ENCODE peak calls at places on chromosomes 3 and 15, in seven cellular contexts. One of them, this sample, is unnamed.

GRCh38 chr15:79337591-79337990 is 26.7 kb downstream of the TMED3 start:
- DNase-seq in GM12865: no peak
- DNase-seq in NCI-H1105: no peak
- DNase-seq in cardiac muscle cell: no peak
- DNase-seq in colonic mucosa: no peak
- DNase-seq in AG09309: no peak
- DNase-seq in HuH-7.5: no peak
- DNase-seq in this sample: no peak

GRCh38 chr15:99169769-99170311 is 65.0 kb downstream of the SYNM start:
- DNase-seq in GM12865: no peak
- DNase-seq in NCI-H1105: no peak
- DNase-seq in cardiac muscle cell: peak
- DNase-seq in colonic mucosa: no peak
- DNase-seq in AG09309: no peak
- DNase-seq in HuH-7.5: no peak
- DNase-seq in this sample: no peak

GRCh38 chr3:153552887-153553604 is 391.0 kb downstream of the RAP2B start:
- DNase-seq in GM12865: no peak
- DNase-seq in NCI-H1105: no peak
- DNase-seq in cardiac muscle cell: no peak
- DNase-seq in colonic mucosa: no peak
- DNase-seq in AG09309: no peak
- DNase-seq in HuH-7.5: no peak
- DNase-seq in this sample: no peak

GRCh38 chr15:84611631-84612030 is 10.8 kb downstream of the ZSCAN2 start:
- DNase-seq in GM12865: no peak
- DNase-seq in NCI-H1105: no peak
- DNase-seq in cardiac muscle cell: no peak
- DNase-seq in colonic mucosa: no peak
- DNase-seq in AG09309: no peak
- DNase-seq in HuH-7.5: no peak
- DNase-seq in this sample: no peak

GRCh38 chr3:3109407-3110298 is 521 bp downstream of the IL5RA start:
- DNase-seq in GM12865: peak
- DNase-seq in NCI-H1105: no peak
- DNase-seq in cardiac muscle cell: peak
- DNase-seq in colonic mucosa: no peak
- DNase-seq in AG09309: no peak
- DNase-seq in HuH-7.5: no peak
- DNase-seq in this sample: no peak

GRCh38 chr3:43932921-43933320 is 242.2 kb downstream of the ABHD5 start:
- DNase-seq in GM12865: no peak
- DNase-seq in NCI-H1105: no peak
- DNase-seq in cardiac muscle cell: peak
- DNase-seq in colonic mucosa: no peak
- DNase-seq in AG09309: peak
- DNase-seq in HuH-7.5: no peak
- DNase-seq in this sample: no peak

GRCh38 chr3:78322780-78323179 is 1282.9 kb downstream of the ROBO2 start:
- DNase-seq in GM12865: peak
- DNase-seq in NCI-H1105: no peak
- DNase-seq in cardiac muscle cell: no peak
- DNase-seq in colonic mucosa: no peak
- DNase-seq in AG09309: no peak
- DNase-seq in HuH-7.5: no peak
- DNase-seq in this sample: no peak

GRCh38 chr3:161854232-161854771 is 357.7 kb downstream of the OTOL1 start:
- DNase-seq in GM12865: peak
- DNase-seq in NCI-H1105: no peak
- DNase-seq in cardiac muscle cell: peak
- DNase-seq in colonic mucosa: peak
- DNase-seq in AG09309: peak
- DNase-seq in HuH-7.5: no peak
- DNase-seq in this sample: peak

GRCh38 chr3:194253270-194253669 is 97.9 kb downstream of the CPN2 start:
- DNase-seq in GM12865: no peak
- DNase-seq in NCI-H1105: no peak
- DNase-seq in cardiac muscle cell: no peak
- DNase-seq in colonic mucosa: no peak
- DNase-seq in AG09309: no peak
- DNase-seq in HuH-7.5: no peak
- DNase-seq in this sample: no peak

GRCh38 chr3:53269888-53270880 is 14.4 kb upstream of the TKT start:
- DNase-seq in GM12865: peak
- DNase-seq in NCI-H1105: peak
- DNase-seq in cardiac muscle cell: peak
- DNase-seq in colonic mucosa: peak
- DNase-seq in AG09309: peak
- DNase-seq in HuH-7.5: peak
- DNase-seq in this sample: peak

GRCh38 chr3:112327371-112327951 is 5.5 kb upstream of the CD200 start:
- DNase-seq in GM12865: peak
- DNase-seq in NCI-H1105: peak
- DNase-seq in cardiac muscle cell: peak
- DNase-seq in colonic mucosa: peak
- DNase-seq in AG09309: peak
- DNase-seq in HuH-7.5: no peak
- DNase-seq in this sample: no peak

GRCh38 chr3:129834580-129834979 is 58.9 kb downstream of the TMCC1 start:
- DNase-seq in GM12865: no peak
- DNase-seq in NCI-H1105: no peak
- DNase-seq in cardiac muscle cell: peak
- DNase-seq in colonic mucosa: no peak
- DNase-seq in AG09309: no peak
- DNase-seq in HuH-7.5: no peak
- DNase-seq in this sample: no peak

GRCh38 chr15:38707802-38708671 is 143.4 kb upstream of the RASGRP1 start:
- DNase-seq in GM12865: peak
- DNase-seq in NCI-H1105: no peak
- DNase-seq in cardiac muscle cell: peak
- DNase-seq in colonic mucosa: peak
- DNase-seq in AG09309: no peak
- DNase-seq in HuH-7.5: no peak
- DNase-seq in this sample: no peak

GRCh38 chr3:73520931-73521461 is 103.7 kb downstream of the PDZRN3 start:
- DNase-seq in GM12865: no peak
- DNase-seq in NCI-H1105: no peak
- DNase-seq in cardiac muscle cell: peak
- DNase-seq in colonic mucosa: peak
- DNase-seq in AG09309: no peak
- DNase-seq in HuH-7.5: no peak
- DNase-seq in this sample: peak

GRCh38 chr3:11582123-11582968 is 61.4 kb downstream of the VGLL4 start:
- DNase-seq in GM12865: no peak
- DNase-seq in NCI-H1105: no peak
- DNase-seq in cardiac muscle cell: peak
- DNase-seq in colonic mucosa: peak
- DNase-seq in AG09309: peak
- DNase-seq in HuH-7.5: no peak
- DNase-seq in this sample: peak

GRCh38 chr3:149468504-149469212 is 5.8 kb upstream of the TM4SF4 start:
- DNase-seq in GM12865: peak
- DNase-seq in NCI-H1105: no peak
- DNase-seq in cardiac muscle cell: no peak
- DNase-seq in colonic mucosa: no peak
- DNase-seq in AG09309: no peak
- DNase-seq in HuH-7.5: peak
- DNase-seq in this sample: no peak

GRCh38 chr3:98735761-98736269 is 27.3 kb upstream of the ST3GAL6 start:
- DNase-seq in GM12865: no peak
- DNase-seq in NCI-H1105: no peak
- DNase-seq in cardiac muscle cell: no peak
- DNase-seq in colonic mucosa: no peak
- DNase-seq in AG09309: no peak
- DNase-seq in HuH-7.5: no peak
- DNase-seq in this sample: no peak

GRCh38 chr15:67998599-67999122 is 55.5 kb upstream of the PIAS1 start:
- DNase-seq in GM12865: no peak
- DNase-seq in NCI-H1105: peak
- DNase-seq in cardiac muscle cell: peak
- DNase-seq in colonic mucosa: peak
- DNase-seq in AG09309: peak
- DNase-seq in HuH-7.5: no peak
- DNase-seq in this sample: peak

GRCh38 chr15:70096215-70096974 is 1.3 kb downstream of the TLE3 start:
- DNase-seq in GM12865: peak
- DNase-seq in NCI-H1105: peak
- DNase-seq in cardiac muscle cell: peak
- DNase-seq in colonic mucosa: peak
- DNase-seq in AG09309: no peak
- DNase-seq in HuH-7.5: no peak
- DNase-seq in this sample: no peak

GRCh38 chr15:82139823-82140268 is 94.0 kb upstream of the MEX3B start:
- DNase-seq in GM12865: peak
- DNase-seq in NCI-H1105: peak
- DNase-seq in cardiac muscle cell: peak
- DNase-seq in colonic mucosa: no peak
- DNase-seq in AG09309: no peak
- DNase-seq in HuH-7.5: no peak
- DNase-seq in this sample: no peak

GRCh38 chr3:66800941-66801545 is 197.1 kb upstream of the KBTBD8 start:
- DNase-seq in GM12865: no peak
- DNase-seq in NCI-H1105: no peak
- DNase-seq in cardiac muscle cell: no peak
- DNase-seq in colonic mucosa: no peak
- DNase-seq in AG09309: no peak
- DNase-seq in HuH-7.5: no peak
- DNase-seq in this sample: no peak

GRCh38 chr3:42014443-42014945 is 52.6 kb upstream of the ULK4 start:
- DNase-seq in GM12865: peak
- DNase-seq in NCI-H1105: no peak
- DNase-seq in cardiac muscle cell: no peak
- DNase-seq in colonic mucosa: no peak
- DNase-seq in AG09309: no peak
- DNase-seq in HuH-7.5: no peak
- DNase-seq in this sample: no peak

GRCh38 chr3:185912929-185913901 is 24.6 kb downstream of the TRA2B start:
- DNase-seq in GM12865: peak
- DNase-seq in NCI-H1105: no peak
- DNase-seq in cardiac muscle cell: no peak
- DNase-seq in colonic mucosa: no peak
- DNase-seq in AG09309: no peak
- DNase-seq in HuH-7.5: no peak
- DNase-seq in this sample: no peak

GRCh38 chr3:33167716-33168339 is 50.8 kb downstream of the SUSD5 start:
- DNase-seq in GM12865: no peak
- DNase-seq in NCI-H1105: no peak
- DNase-seq in cardiac muscle cell: no peak
- DNase-seq in colonic mucosa: no peak
- DNase-seq in AG09309: no peak
- DNase-seq in HuH-7.5: no peak
- DNase-seq in this sample: no peak

GRCh38 chr15:69478259-69478687 is 25.7 kb downstream of the RPLP1 start:
- DNase-seq in GM12865: peak
- DNase-seq in NCI-H1105: peak
- DNase-seq in cardiac muscle cell: peak
- DNase-seq in colonic mucosa: peak
- DNase-seq in AG09309: no peak
- DNase-seq in HuH-7.5: peak
- DNase-seq in this sample: no peak

GRCh38 chr15:88913850-88914169 is 631 bp upstream of the MFGE8 start:
- DNase-seq in GM12865: no peak
- DNase-seq in NCI-H1105: no peak
- DNase-seq in cardiac muscle cell: no peak
- DNase-seq in colonic mucosa: no peak
- DNase-seq in AG09309: no peak
- DNase-seq in HuH-7.5: no peak
- DNase-seq in this sample: no peak

GRCh38 chr3:54530091-54530490 is 397.8 kb downstream of the LRTM1 start:
- DNase-seq in GM12865: no peak
- DNase-seq in NCI-H1105: no peak
- DNase-seq in cardiac muscle cell: no peak
- DNase-seq in colonic mucosa: no peak
- DNase-seq in AG09309: no peak
- DNase-seq in HuH-7.5: no peak
- DNase-seq in this sample: no peak

GRCh38 chr3:61975936-61976335 is 397.4 kb downstream of the FEZF2 start:
- DNase-seq in GM12865: no peak
- DNase-seq in NCI-H1105: no peak
- DNase-seq in cardiac muscle cell: no peak
- DNase-seq in colonic mucosa: no peak
- DNase-seq in AG09309: no peak
- DNase-seq in HuH-7.5: no peak
- DNase-seq in this sample: no peak

GRCh38 chr3:39752019-39752637 is 57.3 kb upstream of the MYRIP start:
- DNase-seq in GM12865: no peak
- DNase-seq in NCI-H1105: no peak
- DNase-seq in cardiac muscle cell: no peak
- DNase-seq in colonic mucosa: no peak
- DNase-seq in AG09309: no peak
- DNase-seq in HuH-7.5: no peak
- DNase-seq in this sample: no peak

GRCh38 chr3:14801668-14802067 is 17.1 kb upstream of the FGD5 start:
- DNase-seq in GM12865: no peak
- DNase-seq in NCI-H1105: no peak
- DNase-seq in cardiac muscle cell: no peak
- DNase-seq in colonic mucosa: no peak
- DNase-seq in AG09309: no peak
- DNase-seq in HuH-7.5: no peak
- DNase-seq in this sample: no peak

GRCh38 chr3:70775257-70775656 is 462.8 kb upstream of the MDFIC2 start:
- DNase-seq in GM12865: no peak
- DNase-seq in NCI-H1105: no peak
- DNase-seq in cardiac muscle cell: no peak
- DNase-seq in colonic mucosa: no peak
- DNase-seq in AG09309: no peak
- DNase-seq in HuH-7.5: no peak
- DNase-seq in this sample: no peak